ENCODE peak calls at places on chromosome 17, in five cellular contexts. V, Q, F, N and J are unnamed samples. For H3K4me1 and H3K9me3, the result is how much of the 10 kb centered on the place peaks cover.

GRCh38 chr17:78174870-78175642 is 6.7 kb downstream of the SYNGR2 start:
- DNase-seq in V (no peak), Q (no peak), F (no peak), N (no peak), J (no peak)

GRCh38 chr17:82110298-82110697 is 12.3 kb upstream of the FASN start:
- DNase-seq in V (peak), Q (no peak), F (no peak), N (no peak), J (no peak)

GRCh38 chr17:48787850-48788249 is 29.2 kb downstream of the TTLL6 start:
- DNase-seq in V (no peak), Q (no peak), F (no peak), N (no peak), J (no peak)

GRCh38 chr17:54405826-54406225 is 494.8 kb upstream of the TOM1L1 start:
- DNase-seq in V (no peak), Q (no peak), F (no peak), N (no peak), J (no peak)

GRCh38 chr17:55394357-55395021 is 27.1 kb downstream of the MMD start:
- DNase-seq in V (no peak), Q (no peak), F (no peak), N (no peak), J (no peak)

GRCh38 chr17:285751-286422 is 66.7 kb downstream of the RPH3AL start:
- DNase-seq in V (no peak), Q (no peak), F (no peak), N (no peak), J (peak)

GRCh38 chr17:80133626-80133970 is 13.3 kb downstream of the EIF4A3 start:
- DNase-seq in V (no peak), Q (no peak), F (no peak), N (no peak), J (no peak)

GRCh38 chr17:28712705-28713415 is 1.2 kb upstream of the PROCA1 start:
- DNase-seq in V (no peak), Q (no peak), F (no peak), N (no peak), J (no peak)

GRCh38 chr17:60139438-60140285 is 10.1 kb upstream of the CA4 start:
- DNase-seq in V (peak), Q (peak), F (peak), N (peak), J (no peak)

GRCh38 chr17:60146206-60146605 is 3.6 kb upstream of the CA4 start:
- DNase-seq in V (no peak), Q (no peak), F (no peak), N (no peak), J (no peak)

GRCh38 chr17:60145006-60145935 is 4.5 kb upstream of the CA4 start:
- DNase-seq in V (no peak), Q (no peak), F (no peak), N (no peak), J (no peak)

GRCh38 chr17:60141111-60142018 is 8.4 kb upstream of the CA4 start:
- DNase-seq in V (no peak), Q (no peak), F (no peak), N (no peak), J (no peak)

DNA sequence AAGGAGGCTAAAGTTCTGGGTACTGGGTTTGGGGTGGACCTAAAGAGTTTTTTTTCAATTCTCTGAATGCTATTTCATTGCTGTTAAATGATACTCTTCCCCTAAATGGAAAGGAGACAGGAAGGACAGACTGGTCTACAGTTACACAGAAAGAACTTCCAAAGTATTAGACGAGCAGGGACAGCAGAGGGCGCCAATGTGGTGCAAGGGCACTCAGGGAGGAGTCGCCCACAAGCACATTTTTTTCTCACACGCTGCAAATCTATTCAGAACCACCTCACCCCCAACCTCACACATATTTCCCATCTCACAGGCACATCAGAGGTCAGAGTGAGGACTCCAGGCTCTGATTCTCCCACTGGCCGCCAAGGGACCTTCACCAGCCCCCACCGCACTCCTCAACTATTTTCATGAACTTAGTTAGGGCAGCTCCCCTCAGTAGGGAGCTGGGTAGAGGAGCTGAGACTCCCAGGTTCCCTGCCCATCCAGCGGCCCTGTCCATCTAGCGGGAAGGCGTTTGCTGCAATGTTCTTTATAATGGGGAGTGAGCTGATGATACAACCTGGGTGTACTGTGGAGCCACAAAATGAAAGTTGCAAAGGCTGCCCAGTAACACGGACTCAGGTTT is 6.8 kb upstream of the CA4 start:
- DNase-seq in V (peak), Q (peak), F (peak), N (peak), J (peak)
- H3K4me1 ChIP-seq in V (under half), Q (under half), F (under half), N (under half), J (under half)

GRCh38 chr17:22303865-22304264 is 611.5 kb downstream of the KCNJ18 start:
- DNase-seq in V (no peak), Q (no peak), F (no peak), N (no peak), J (no peak)

GRCh38 chr17:22300177-22300576 is 607.9 kb downstream of the KCNJ18 start:
- DNase-seq in V (no peak), Q (no peak), F (no peak), N (no peak), J (no peak)

GRCh38 chr17:22300731-22301352 is 608.5 kb downstream of the KCNJ18 start:
- DNase-seq in V (no peak), Q (no peak), F (no peak), N (no peak), J (no peak)

GRCh38 chr17:22303096-22303495 is 610.8 kb downstream of the KCNJ18 start:
- DNase-seq in V (no peak), Q (no peak), F (no peak), N (no peak), J (no peak)

DNA sequence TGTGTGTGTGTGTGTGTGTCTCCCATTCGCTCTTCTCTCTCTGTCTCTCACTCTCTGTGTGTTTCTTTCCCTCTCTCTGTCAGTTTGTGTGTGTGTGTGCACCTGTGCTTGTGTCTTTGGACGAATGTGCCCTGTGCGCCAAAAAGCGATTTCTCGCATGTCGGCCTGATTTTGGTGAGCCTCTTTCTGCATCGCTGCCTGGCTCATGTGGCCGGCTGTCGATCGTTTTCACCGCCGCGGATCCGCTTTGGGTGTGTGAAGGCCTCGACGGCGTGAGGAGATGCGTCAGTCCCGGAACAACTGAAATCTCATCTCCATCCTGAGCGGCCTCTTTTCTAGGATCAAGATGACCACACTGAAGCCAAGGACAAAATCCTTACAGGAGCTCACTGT is 609.0 kb downstream of the KCNJ18 start:
- DNase-seq in V (no peak), Q (no peak), F (no peak), N (no peak), J (no peak)
- H3K9me3 ChIP-seq in V (under half), Q (under half), F (under half), N (under half), J (under half)

GRCh38 chr17:7580631-7581554 is 1.5 kb downstream of the CD68 start:
- DNase-seq in V (no peak), Q (no peak), F (no peak), N (no peak), J (no peak)
- H3K4me1 ChIP-seq in V (half or more), Q (under half), F (under half), N (under half), J (under half)

DNA sequence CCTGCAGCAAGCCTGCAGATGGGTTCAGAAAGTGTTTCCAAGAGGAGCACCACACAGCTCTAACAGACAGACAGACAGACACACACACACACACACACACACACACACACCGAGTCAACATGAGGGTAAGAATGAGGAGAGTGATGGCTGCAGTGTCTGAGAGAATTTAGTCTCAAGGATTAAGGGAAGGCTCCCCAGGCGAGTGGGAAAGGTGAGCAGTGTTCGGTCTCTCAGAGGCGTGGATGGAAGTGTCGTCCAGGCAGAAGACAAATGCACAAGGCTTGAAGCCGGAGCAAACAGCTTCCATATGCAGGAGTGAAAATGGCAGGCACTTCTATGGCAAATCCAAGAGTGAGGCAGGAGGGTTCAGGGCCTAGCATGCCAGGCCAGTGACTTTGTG is 770.1 kb downstream of the KCNJ18 start:
- DNase-seq in V (no peak), Q (no peak), F (no peak), N (no peak), J (no peak)
- H3K9me3 ChIP-seq in V (under half), Q (under half), F (under half), N (under half), J (under half)

DNA sequence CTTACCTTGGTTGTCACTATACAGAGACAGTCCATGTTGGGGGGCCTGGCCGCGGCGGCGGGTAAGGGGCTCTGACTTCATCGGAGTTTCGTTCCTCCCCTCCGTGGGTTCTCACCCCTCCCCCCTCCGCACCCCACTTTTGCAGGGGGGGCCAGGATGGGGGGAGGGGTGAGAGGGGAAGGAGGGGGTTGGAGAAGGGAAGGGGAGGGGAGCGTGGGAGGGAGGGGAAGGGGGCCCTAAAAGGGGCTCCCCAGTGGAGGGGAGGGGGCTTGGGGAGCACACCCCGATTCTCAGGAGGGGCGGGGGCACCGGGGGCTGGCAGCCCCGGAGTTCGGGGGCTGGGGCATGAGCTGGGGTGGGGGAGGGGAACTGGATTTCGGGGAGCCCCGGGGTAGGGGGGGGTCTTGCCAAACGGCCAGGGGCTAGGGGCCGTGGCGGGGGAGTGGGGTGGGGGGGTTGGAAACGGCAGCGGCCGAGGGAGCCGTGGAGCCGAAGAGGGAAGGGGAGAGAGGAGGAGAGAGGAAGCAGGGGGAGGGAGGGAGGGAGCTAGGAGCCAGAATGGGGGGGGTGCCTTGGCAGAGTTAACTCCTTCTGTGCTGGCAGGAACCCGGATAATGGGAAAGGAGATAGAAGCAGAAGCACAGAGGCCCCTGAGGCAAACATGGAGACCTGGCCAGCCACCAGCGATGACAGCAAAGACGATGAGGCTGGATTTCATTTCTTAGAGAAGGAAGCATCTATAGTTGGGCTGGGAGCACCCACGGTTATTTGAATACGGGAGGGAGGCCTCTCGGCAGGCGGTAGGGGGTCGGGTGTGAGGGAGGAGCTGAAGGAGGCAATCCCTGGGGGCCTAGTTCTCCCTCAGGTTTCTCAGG is 2.3 kb downstream of the DLG4 start:
- DNase-seq in V (peak), Q (no peak), F (peak), N (no peak), J (no peak)
- H3K4me1 ChIP-seq in V (half or more), Q (under half), F (under half), N (half or more), J (half or more)